ENCODE peak calls at places on chromosomes 2 and 18, in five cellular contexts. W is GM20000, A is lower lobe of right lung, S is B cell, V is lower leg skin. Z is an unnamed sample.

GRCh38 chr2:169526451-169526850 is 16.9 kb downstream of the KLHL41 start:
- DNase-seq in W (no peak), A (no peak), S (no peak), V (no peak), Z (no peak)

GRCh38 chr18:56795381-56795780 is 144.2 kb downstream of the WDR7 start:
- DNase-seq in W (no peak), A (no peak), S (no peak), V (no peak), Z (no peak)

GRCh38 chr2:156892449-156893335 is 364.8 kb upstream of the GALNT5 start:
- DNase-seq in W (peak), A (no peak), S (no peak), V (no peak), Z (peak)

GRCh38 chr2:65361623-65362022 is 70.8 kb downstream of the SPRED2 start:
- DNase-seq in W (no peak), A (no peak), S (no peak), V (no peak), Z (no peak)

GRCh38 chr2:33521791-33522281 is 45.4 kb downstream of the RASGRP3 start:
- DNase-seq in W (no peak), A (no peak), S (no peak), V (no peak), Z (no peak)

GRCh38 chr2:63865159-63865799 is 23.6 kb downstream of the UGP2 start:
- DNase-seq in W (no peak), A (no peak), S (no peak), V (no peak), Z (no peak)

GRCh38 chr2:15128846-15129245 is 432.3 kb downstream of the NBAS start:
- DNase-seq in W (no peak), A (no peak), S (no peak), V (no peak), Z (no peak)

GRCh38 chr2:207840101-207840500 is 70.4 kb upstream of the FZD5 start:
- DNase-seq in W (no peak), A (no peak), S (no peak), V (peak), Z (no peak)

GRCh38 chr2:70094978-70095832 is 7.9 kb downstream of the PCBP1 start:
- DNase-seq in W (peak), A (peak), S (peak), V (peak), Z (peak)

GRCh38 chr18:77080283-77080682 is 52.3 kb downstream of the MBP start:
- DNase-seq in W (no peak), A (no peak), S (peak), V (peak), Z (no peak)

GRCh38 chr2:180742809-180743208 is 237.6 kb upstream of the UBE2E3 start:
- DNase-seq in W (no peak), A (no peak), S (no peak), V (no peak), Z (no peak)

GRCh38 chr2:205946226-205946625 is 139.7 kb downstream of the INO80D start:
- DNase-seq in W (no peak), A (no peak), S (no peak), V (no peak), Z (no peak)

GRCh38 chr2:228689049-228689448 is 507.6 kb upstream of the SPHKAP start:
- DNase-seq in W (no peak), A (no peak), S (no peak), V (no peak), Z (no peak)

GRCh38 chr2:33022395-33022985 is 75.7 kb downstream of the LTBP1 start:
- DNase-seq in W (no peak), A (no peak), S (no peak), V (no peak), Z (no peak)

DNA sequence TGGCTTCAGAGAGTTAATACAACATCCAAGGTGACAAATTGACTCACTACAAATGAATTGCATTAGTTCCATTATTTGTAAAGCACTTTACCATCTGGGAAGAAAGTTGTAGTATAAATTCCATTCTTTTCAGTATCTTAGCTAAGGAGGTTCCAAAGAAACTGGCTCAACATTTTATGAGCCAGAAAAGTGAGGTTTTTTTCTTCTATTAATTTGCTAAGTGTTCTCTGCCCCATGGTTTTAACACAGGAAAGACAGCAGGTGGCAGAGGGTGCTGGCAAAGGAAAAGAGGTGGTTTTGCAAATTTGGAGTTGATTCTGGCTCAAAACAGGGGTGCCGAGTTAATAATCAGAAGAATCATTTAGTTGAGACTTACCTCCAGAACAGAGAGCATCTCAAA is 410.1 kb downstream of the MTX2 start:
- DNase-seq in W (no peak), A (no peak), S (no peak), V (no peak), Z (no peak)
- TF ChIP-seq CTCF in W (no peak), A (no peak), S (no peak), V (no peak), Z (no peak)

DNA sequence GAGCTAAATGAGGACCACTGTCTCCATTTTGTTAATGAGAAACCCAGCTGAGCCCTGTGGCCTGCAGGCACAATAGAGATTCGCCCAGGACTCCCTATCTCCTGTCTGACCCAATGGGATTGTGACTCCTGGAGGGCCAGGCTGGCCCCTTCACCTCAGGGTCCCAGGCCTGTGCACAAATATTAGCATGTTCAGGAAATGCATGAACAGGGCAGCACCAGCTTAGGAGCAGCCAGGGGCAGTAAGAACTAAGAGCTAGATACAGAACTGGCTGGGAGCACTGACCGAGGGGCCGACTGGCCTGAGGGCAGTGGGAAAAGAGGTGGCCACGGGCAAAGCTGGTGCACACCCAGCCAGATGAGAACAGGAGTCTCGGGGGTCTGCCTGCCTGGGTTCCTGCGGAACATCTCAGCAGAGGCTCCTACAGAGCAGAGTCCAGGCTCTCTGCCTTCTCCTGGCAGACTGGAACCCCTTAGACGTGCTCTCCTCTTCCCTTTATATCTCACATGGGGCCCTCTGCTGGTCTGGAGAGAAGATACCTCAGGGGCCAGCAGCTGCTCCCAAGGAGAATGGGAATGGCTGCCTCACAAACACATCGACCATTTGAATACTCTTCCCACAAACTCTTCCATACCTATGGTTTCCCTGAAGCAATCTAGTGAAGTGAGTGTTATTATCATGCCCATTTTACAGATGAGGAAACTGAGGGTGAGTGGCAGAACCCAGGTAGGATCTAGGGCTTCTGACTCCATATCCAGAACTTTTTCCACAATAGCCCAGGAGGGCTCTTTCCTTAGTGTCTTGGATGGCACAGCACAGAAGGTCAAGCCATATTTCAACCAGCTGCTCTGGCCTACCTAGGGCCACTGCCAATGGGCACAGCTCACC is 77.6 kb upstream of the OTOF start:
- DNase-seq in W (no peak), A (no peak), S (no peak), V (no peak), Z (no peak)
- TF ChIP-seq CTCF in W (no peak), A (no peak), S (no peak), V (no peak), Z (no peak)

GRCh38 chr2:178194600-178195389 is 483 bp downstream of the OSBPL6 start:
- DNase-seq in W (peak), A (peak), S (no peak), V (peak), Z (peak)
- TF ChIP-seq CTCF in W (no peak), A (no peak), S (no peak), V (no peak), Z (no peak)

GRCh38 chr2:85754313-85755095 is 713 bp downstream of the ATOH8 start:
- DNase-seq in W (peak), A (peak), S (peak), V (no peak), Z (no peak)
- TF ChIP-seq CTCF in W (no peak), A (peak), S (peak), V (no peak), Z (no peak)

DNA sequence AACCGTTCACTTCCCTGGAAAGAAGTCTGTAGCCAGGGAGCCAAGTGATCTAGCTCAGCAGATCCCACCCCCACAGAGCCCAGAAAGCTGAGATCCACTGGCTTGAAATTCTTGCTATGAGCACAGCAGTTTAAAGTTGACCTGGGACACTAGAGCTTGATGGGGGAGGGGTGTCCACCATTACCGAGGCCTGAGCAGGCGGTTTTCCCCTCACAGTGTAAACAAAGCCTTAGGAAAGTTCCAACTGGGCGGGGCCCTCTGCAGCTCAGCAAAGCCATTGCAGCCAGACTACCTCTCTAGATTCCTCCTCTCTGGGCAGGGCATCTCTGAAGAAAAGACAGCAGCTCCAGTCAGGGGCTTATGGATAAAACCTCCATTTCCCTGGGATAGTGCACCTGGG is 887.2 kb upstream of the LRATD1 start:
- DNase-seq in W (no peak), A (no peak), S (no peak), V (no peak), Z (no peak)
- TF ChIP-seq CTCF in W (no peak), A (no peak), S (no peak), V (no peak), Z (no peak)

GRCh38 chr2:2166844-2167243 is 164.2 kb downstream of the MYT1L start:
- DNase-seq in W (no peak), A (no peak), S (no peak), V (peak), Z (no peak)

GRCh38 chr2:2159336-2159735 is 171.7 kb downstream of the MYT1L start:
- DNase-seq in W (no peak), A (no peak), S (no peak), V (peak), Z (no peak)

GRCh38 chr2:2161871-2162653 is 169.0 kb downstream of the MYT1L start:
- DNase-seq in W (no peak), A (no peak), S (no peak), V (peak), Z (no peak)

GRCh38 chr2:2165135-2165534 is 165.9 kb downstream of the MYT1L start:
- DNase-seq in W (no peak), A (no peak), S (no peak), V (no peak), Z (no peak)

DNA sequence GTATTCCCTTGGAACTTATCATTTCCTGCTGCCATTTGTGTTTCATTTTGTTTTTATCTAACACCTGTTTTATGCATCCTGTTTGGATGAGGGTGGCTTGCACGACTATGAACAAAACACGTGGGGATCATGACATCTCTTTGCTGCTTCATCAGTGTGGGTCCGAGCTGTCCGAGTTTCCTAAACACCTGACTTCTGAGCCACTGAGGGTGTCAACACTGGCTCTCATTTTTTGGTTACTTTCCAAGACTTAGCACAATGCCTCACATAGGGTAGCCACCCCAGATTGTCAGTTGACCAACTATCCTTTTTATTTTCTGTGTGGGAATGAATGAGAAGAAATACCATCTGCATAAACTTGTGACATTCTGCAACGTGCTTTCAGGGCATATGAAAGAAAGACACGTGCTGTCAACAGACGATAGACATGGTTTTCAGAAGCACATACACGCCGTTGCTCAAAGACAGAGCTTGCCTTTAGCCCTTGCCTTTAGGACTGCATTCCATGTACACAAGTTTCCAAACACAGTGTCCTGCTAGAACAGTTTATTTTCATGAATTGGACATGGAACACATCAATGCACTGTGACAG is 166.7 kb downstream of the MYT1L start:
- DNase-seq in W (no peak), A (no peak), S (no peak), V (peak), Z (no peak)
- TF ChIP-seq CTCF in W (no peak), A (no peak), S (no peak), V (no peak), Z (no peak)

Z was measured in GM10248.